ENCODE peak calls at places on chromosomes 7 and 10, in four cellular contexts. B is vagina; P is naive thymus-derived CD4-positive, alpha-beta T cell; E is CD8-positive, alpha-beta memory T cell. S is an unnamed sample.
A peak's percentile ranks its signal among the peaks of the same experiment; 100 is the strongest.

GRCh38 chr10:86730227-86730626 is 26.2 kb upstream of the BMPR1A start:
- DNase-seq in B (no peak), P (no peak), E (no peak), S (no peak)

GRCh38 chr7:415646-416525 is 103.8 kb downstream of the PDGFA start:
- DNase-seq in E (no peak), P (no peak), B (no peak), S (no peak)

GRCh38 chr10:89734616-89735015 is 33.2 kb downstream of the KIF20B start:
- DNase-seq in E (no peak), P (no peak), B (no peak), S (no peak)

GRCh38 chr7:132519936-132520335 is 56.3 kb downstream of the PLXNA4 start:
- DNase-seq in E (no peak), B (no peak), P (no peak), S (no peak)

GRCh38 chr10:60853107-60853506 is 74.8 kb downstream of the CDK1 start:
- DNase-seq in P (no peak), E (no peak), B (no peak), S (no peak)

GRCh38 chr10:22932626-22933370 is 4.9 kb downstream of the ARMC3 start:
- DNase-seq in E (no peak), P (no peak), B (no peak), S (no peak)

GRCh38 chr10:70381491-70382421 is 669 bp downstream of the LRRC20 start:
- DNase-seq in E (no peak), P (peak; percentile 33), B (no peak), S (peak; percentile 2)

GRCh38 chr10:115706482-115707076 is 566.4 kb downstream of the GFRA1 start:
- DNase-seq in E (no peak), B (no peak), P (no peak), S (peak; percentile 18)

GRCh38 chr7:106926892-106927291 is 61.8 kb downstream of the PIK3CG start:
- DNase-seq in P (no peak), E (no peak), B (no peak), S (no peak)

GRCh38 chr7:148527717-148528168 is 62.8 kb upstream of the C7orf33 start:
- DNase-seq in P (peak; percentile 68), B (no peak), E (peak; percentile 68), S (peak; percentile 92)

GRCh38 chr10:97921581-97922377 is 72.1 kb downstream of the GOLGA7B start:
- DNase-seq in E (no peak), B (no peak), P (no peak), S (no peak)

GRCh38 chr7:517848-518629 is 1.6 kb downstream of the PDGFA start:
- DNase-seq in B (no peak), E (no peak), P (no peak), S (peak; percentile 52)

GRCh38 chr7:66597472-66597871 is 31.2 kb upstream of the KCTD7 start:
- DNase-seq in P (no peak), B (no peak), E (no peak), S (no peak)

GRCh38 chr10:70584366-70584765 is 18.2 kb downstream of the PRF1 start:
- DNase-seq in E (no peak), B (no peak), P (no peak), S (no peak)

GRCh38 chr10:10605551-10606081 is 412.1 kb upstream of the CELF2 start:
- DNase-seq in E (no peak), B (peak; percentile 91), P (no peak), S (peak; percentile 76)

GRCh38 chr10:60453031-60453430 is 63.4 kb upstream of the ANK3 start:
- DNase-seq in B (no peak), P (no peak), E (no peak), S (no peak)

GRCh38 chr10:36114913-36115312 is 472.8 kb upstream of the FZD8 start:
- DNase-seq in B (no peak), E (no peak), P (no peak), S (peak; percentile 89)

GRCh38 chr10:34962866-34963265 is 127.3 kb downstream of the CUL2 start:
- DNase-seq in B (no peak), E (no peak), P (no peak), S (no peak)

GRCh38 chr7:5532520-5533335 is 109.1 kb upstream of the TNRC18 start:
- DNase-seq in B (no peak), P (peak; percentile 24), E (peak; percentile 52), S (no peak)

GRCh38 chr7:108630002-108630401 is 60.3 kb downstream of the DNAJB9 start:
- DNase-seq in E (no peak), P (no peak), B (no peak), S (peak; percentile 5)

GRCh38 chr10:50367732-50368131 is 116.4 kb upstream of the ASAH2 start:
- DNase-seq in P (no peak), B (no peak), E (no peak), S (peak; percentile 57)

GRCh38 chr10:112750427-112751167 is 199.4 kb upstream of the TCF7L2 start:
- DNase-seq in E (no peak), B (no peak), P (no peak), S (no peak)

GRCh38 chr10:122422266-122422980 is 32.0 kb upstream of the ARMS2 start:
- DNase-seq in E (no peak), B (no peak), P (no peak), S (no peak)

GRCh38 chr10:4017336-4017735 is 232.3 kb upstream of the KLF6 start:
- DNase-seq in E (no peak), P (no peak), B (no peak), S (no peak)

GRCh38 chr10:42888504-42889095 is 106.0 kb downstream of the BMS1 start:
- DNase-seq in B (peak; percentile 56), P (no peak), E (no peak), S (no peak)

GRCh38 chr7:130910949-130911944 is 177.2 kb upstream of the KLF14 start:
- DNase-seq in P (no peak), B (no peak), E (no peak), S (peak; percentile 72)

GRCh38 chr10:21825345-21825744 is 178.2 kb downstream of the DNAJC1 start:
- DNase-seq in P (no peak), E (no peak), B (no peak), S (no peak)

GRCh38 chr10:21823617-21824016 is 179.9 kb downstream of the DNAJC1 start:
- DNase-seq in B (no peak), E (no peak), P (no peak), S (no peak)

GRCh38 chr10:21827308-21827707 is 176.2 kb downstream of the DNAJC1 start:
- DNase-seq in P (no peak), E (no peak), B (no peak), S (no peak)

GRCh38 chr10:21824409-21824808 is 179.1 kb downstream of the DNAJC1 start:
- DNase-seq in E (no peak), B (no peak), P (no peak), S (no peak)

GRCh38 chr10:21826725-21827124 is 176.8 kb downstream of the DNAJC1 start:
- DNase-seq in E (no peak), B (no peak), P (no peak), S (no peak)
- H3K4me3 ChIP-seq in E (no peak overlapping the region), B (no peak overlapping the region), P (no peak overlapping the region), S (no peak overlapping the region)

GRCh38 chr7:140640060-140640611 is 477 bp downstream of the DENND2A start:
- DNase-seq in P (no peak), B (no peak), E (peak; percentile 9), S (no peak)
- H3K4me3 ChIP-seq in P (peak overlapping the region; percentile 24), B (peak overlapping the region; percentile 66), E (no peak overlapping the region), S (peak overlapping the region; percentile 68)

GRCh38 chr7:123026251-123026650 is 30.8 kb upstream of the TAS2R16 start:
- DNase-seq in B (no peak), E (no peak), P (no peak), S (no peak)
- H3K4me3 ChIP-seq in B (no peak overlapping the region), E (no peak overlapping the region), P (no peak overlapping the region), S (no peak overlapping the region)

DNA sequence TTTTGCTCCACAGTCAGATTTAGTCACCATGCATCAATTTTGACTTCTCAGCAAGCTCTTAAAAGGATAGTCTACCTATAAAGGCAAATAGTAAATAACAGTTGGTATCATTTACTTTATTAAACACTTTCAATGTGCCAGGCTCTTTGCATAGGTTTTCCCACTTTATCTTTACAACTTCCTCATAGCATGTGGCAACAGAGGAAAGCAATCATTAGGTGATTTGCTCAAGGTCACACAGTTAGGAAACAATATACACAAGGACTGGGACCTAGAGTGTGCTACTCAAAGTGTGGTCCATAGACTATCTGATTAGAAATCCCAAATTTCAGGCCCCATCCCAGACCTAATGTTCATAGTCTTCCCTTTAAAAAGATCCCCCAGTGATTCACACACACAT is 212.3 kb downstream of the MTERF1 start:
- DNase-seq in E (no peak), B (no peak), P (no peak), S (no peak)
- H3K4me3 ChIP-seq in E (no peak overlapping the region), B (no peak overlapping the region), P (no peak overlapping the region), S (no peak overlapping the region)

GRCh38 chr10:119541459-119542356 is 811 bp downstream of the RGS10 start:
- DNase-seq in P (peak; percentile 43), E (peak; percentile 67), B (no peak), S (no peak)

GRCh38 chr10:119539359-119539651 is 3.2 kb downstream of the RGS10 start:
- DNase-seq in E (no peak), P (no peak), B (no peak), S (no peak)

GRCh38 chr10:119542357-119542989 is at the start of gene RGS10:
- DNase-seq in B (no peak), P (peak; percentile 79), E (peak; percentile 84), S (peak; percentile 61)

GRCh38 chr10:119540038-119540437 is 2.5 kb downstream of the RGS10 start:
- DNase-seq in B (no peak), E (no peak), P (no peak), S (no peak)

DNA sequence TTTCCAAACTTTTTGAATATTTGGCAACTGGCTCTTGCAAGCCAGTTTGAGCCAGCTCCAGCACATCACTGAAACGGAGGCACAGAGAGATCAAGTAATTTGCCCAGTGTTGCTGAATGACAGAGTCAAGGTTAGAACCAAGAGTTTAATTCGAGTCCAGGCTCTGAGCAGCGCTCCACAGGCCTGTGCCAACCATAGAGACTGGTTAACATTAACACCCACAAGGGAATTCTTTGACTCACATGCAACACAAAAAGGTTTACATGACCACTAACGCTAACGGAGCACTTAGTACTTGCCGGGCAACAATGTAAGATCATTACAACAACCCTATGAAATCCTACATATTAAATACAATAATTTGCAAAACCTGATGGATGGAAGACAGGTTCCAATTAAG is 1.5 kb downstream of the RGS10 start:
- DNase-seq in B (no peak), P (no peak), E (peak; percentile 24), S (no peak)
- H3K4me3 ChIP-seq in B (peak overlapping the region; percentile 79), P (peak overlapping the region; percentile 96), E (peak overlapping the region; percentile 76), S (peak overlapping the region; percentile 74)

DNA sequence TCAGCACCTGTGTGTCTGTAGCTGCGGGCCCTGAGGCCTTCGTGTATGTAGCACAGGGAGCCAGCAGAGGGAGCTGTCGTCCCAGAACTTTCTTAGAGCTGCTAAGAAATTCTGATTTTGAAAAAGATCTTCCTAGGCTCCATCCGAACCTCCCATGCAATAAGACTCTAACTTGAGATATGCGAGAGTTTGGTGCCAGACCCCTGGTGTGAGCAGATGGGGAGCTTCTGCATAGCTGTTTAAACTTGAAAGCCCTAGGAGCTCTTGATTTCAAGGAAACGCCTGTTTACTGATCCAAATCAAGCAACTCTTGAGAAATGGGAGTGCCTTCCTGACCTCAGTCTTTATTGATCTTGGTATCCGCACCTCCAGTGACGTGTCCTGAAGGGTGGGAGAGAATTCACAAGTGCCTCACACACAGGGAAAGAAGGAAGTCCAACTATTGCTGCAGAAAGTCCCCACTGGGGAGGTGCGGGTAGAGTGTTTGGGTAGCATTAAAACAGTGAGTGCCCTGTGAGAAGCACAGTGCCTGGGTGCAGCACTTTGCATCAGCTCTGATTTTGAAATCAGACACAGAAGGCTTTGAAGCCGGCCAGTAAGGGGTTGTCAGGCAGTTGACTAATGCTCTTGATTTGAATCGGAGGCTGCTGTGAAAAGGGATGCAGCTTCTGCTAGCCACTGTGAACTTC is 66.4 kb upstream of the STRIP2 start:
- DNase-seq in E (peak; percentile 50), P (peak; percentile 25), B (no peak), S (peak; percentile 55)
- H3K4me3 ChIP-seq in E (no peak overlapping the region), P (peak overlapping the region; percentile 10), B (no peak overlapping the region), S (no peak overlapping the region)

S was measured in brain microvascular endothelial cell.